ENCODE peak calls at places on chromosomes 13 and 19, in seven cellular contexts. W, I, K, H, V, G and B are unnamed samples.

GRCh38 chr19:45901432-45901903 is 945 bp downstream of the MYPOP start:
- DNase-seq in W (no peak), I (peak; percentile 48), K (peak; percentile 24), H (peak; percentile 36), V (peak; percentile 68), G (peak; percentile 32), B (peak; percentile 54)

GRCh38 chr19:31127132-31127967 is 221.9 kb downstream of the TSHZ3 start:
- DNase-seq in W (peak; percentile 97), I (peak; percentile 24), K (no peak), H (no peak), V (no peak), G (no peak), B (no peak)

GRCh38 chr19:11242864-11243797 is 3.7 kb downstream of the ANGPTL8 start:
- DNase-seq in W (peak; percentile 41), I (peak; percentile 92), K (peak; percentile 97), H (peak; percentile 94), V (peak; percentile 93), G (peak; percentile 90), B (peak; percentile 97)

GRCh38 chr13:70769771-70770326 is 661.6 kb upstream of the KLHL1 start:
- DNase-seq in W (no peak), I (no peak), K (no peak), H (no peak), V (no peak), G (no peak), B (no peak)

GRCh38 chr13:107866007-107866665 is 349.2 kb downstream of the LIG4 start:
- DNase-seq in W (peak; percentile 32), I (no peak), K (no peak), H (no peak), V (no peak), G (no peak), B (peak; percentile 77)

GRCh38 chr13:58087566-58087965 is 456.0 kb downstream of the PCDH17 start:
- DNase-seq in W (no peak), I (no peak), K (no peak), H (no peak), V (no peak), G (no peak), B (no peak)

GRCh38 chr13:37685206-37685605 is 86.6 kb upstream of the POSTN start:
- DNase-seq in W (peak; percentile 50), I (no peak), K (no peak), H (no peak), V (no peak), G (no peak), B (no peak)

GRCh38 chr19:53906211-53907192 is 2.6 kb upstream of the CACNG7 start:
- DNase-seq in W (no peak), I (peak; percentile 36), K (peak; percentile 24), H (peak; percentile 50), V (no peak), G (peak; percentile 15), B (peak; percentile 59)

GRCh38 chr13:111213964-111214726 is 99.0 kb downstream of the ARHGEF7 start:
- DNase-seq in W (no peak), I (no peak), K (peak; percentile 40), H (no peak), V (no peak), G (no peak), B (no peak)

GRCh38 chr19:46728208-46728607 is 11.3 kb upstream of the PRKD2 start:
- DNase-seq in W (no peak), I (no peak), K (no peak), H (peak; percentile 80), V (no peak), G (no peak), B (no peak)

GRCh38 chr13:20383058-20383457 is 142.6 kb downstream of the CRYL1 start:
- DNase-seq in W (no peak), I (no peak), K (no peak), H (no peak), V (no peak), G (no peak), B (no peak)

GRCh38 chr13:108425056-108425455 is 155.5 kb downstream of the TNFSF13B start:
- DNase-seq in W (peak; percentile 25), I (no peak), K (no peak), H (no peak), V (no peak), G (no peak), B (no peak)

GRCh38 chr13:84658881-84659661 is 776.8 kb upstream of the SLITRK1 start:
- DNase-seq in W (peak; percentile 54), I (no peak), K (no peak), H (no peak), V (no peak), G (no peak), B (no peak)

GRCh38 chr13:27954406-27954851 is 14.7 kb downstream of the CDX2 start:
- DNase-seq in W (no peak), I (peak; percentile 53), K (no peak), H (no peak), V (no peak), G (peak; percentile 47), B (no peak)

GRCh38 chr19:43936219-43936618 is 1.1 kb upstream of the ZNF45 start:
- DNase-seq in W (no peak), I (no peak), K (no peak), H (no peak), V (no peak), G (no peak), B (no peak)

GRCh38 chr13:25217023-25217909 is 45.2 kb upstream of the AMER2 start:
- DNase-seq in W (peak; percentile 51), I (no peak), K (no peak), H (no peak), V (no peak), G (no peak), B (no peak)

GRCh38 chr19:2424686-2425621 is 2.4 kb downstream of the TIMM13 start:
- DNase-seq in W (peak; percentile 59), I (no peak), K (no peak), H (no peak), V (no peak), G (peak; percentile 62), B (peak; percentile 94)

GRCh38 chr19:3796358-3796757 is 10.2 kb upstream of the MATK start:
- DNase-seq in W (no peak), I (no peak), K (no peak), H (no peak), V (no peak), G (no peak), B (no peak)

GRCh38 chr19:35274323-35274722 is 5.6 kb downstream of the USF2 start:
- DNase-seq in W (no peak), I (no peak), K (no peak), H (no peak), V (no peak), G (no peak), B (no peak)

GRCh38 chr13:51397262-51397933 is 55.4 kb downstream of the INTS6 start:
- DNase-seq in W (peak; percentile 77), I (peak; percentile 10), K (peak; percentile 38), H (no peak), V (peak; percentile 62), G (no peak), B (no peak)

GRCh38 chr19:19062454-19063182 is 1.2 kb upstream of the SLC25A42 start:
- DNase-seq in W (peak; percentile 41), I (no peak), K (no peak), H (no peak), V (no peak), G (no peak), B (peak; percentile 40)

GRCh38 chr19:46220038-46220615 is 9.4 kb upstream of the IGFL1 start:
- DNase-seq in W (no peak), I (no peak), K (no peak), H (no peak), V (no peak), G (no peak), B (no peak)

GRCh38 chr13:47455581-47455980 is 545.5 kb downstream of the SUCLA2 start:
- DNase-seq in W (no peak), I (no peak), K (no peak), H (no peak), V (no peak), G (no peak), B (peak; percentile 14)
- TF ChIP-seq CTCF in W (no peak), I (no peak), K (no peak), H (no peak), V (no peak), G (no peak), B (peak; percentile 30)

DNA sequence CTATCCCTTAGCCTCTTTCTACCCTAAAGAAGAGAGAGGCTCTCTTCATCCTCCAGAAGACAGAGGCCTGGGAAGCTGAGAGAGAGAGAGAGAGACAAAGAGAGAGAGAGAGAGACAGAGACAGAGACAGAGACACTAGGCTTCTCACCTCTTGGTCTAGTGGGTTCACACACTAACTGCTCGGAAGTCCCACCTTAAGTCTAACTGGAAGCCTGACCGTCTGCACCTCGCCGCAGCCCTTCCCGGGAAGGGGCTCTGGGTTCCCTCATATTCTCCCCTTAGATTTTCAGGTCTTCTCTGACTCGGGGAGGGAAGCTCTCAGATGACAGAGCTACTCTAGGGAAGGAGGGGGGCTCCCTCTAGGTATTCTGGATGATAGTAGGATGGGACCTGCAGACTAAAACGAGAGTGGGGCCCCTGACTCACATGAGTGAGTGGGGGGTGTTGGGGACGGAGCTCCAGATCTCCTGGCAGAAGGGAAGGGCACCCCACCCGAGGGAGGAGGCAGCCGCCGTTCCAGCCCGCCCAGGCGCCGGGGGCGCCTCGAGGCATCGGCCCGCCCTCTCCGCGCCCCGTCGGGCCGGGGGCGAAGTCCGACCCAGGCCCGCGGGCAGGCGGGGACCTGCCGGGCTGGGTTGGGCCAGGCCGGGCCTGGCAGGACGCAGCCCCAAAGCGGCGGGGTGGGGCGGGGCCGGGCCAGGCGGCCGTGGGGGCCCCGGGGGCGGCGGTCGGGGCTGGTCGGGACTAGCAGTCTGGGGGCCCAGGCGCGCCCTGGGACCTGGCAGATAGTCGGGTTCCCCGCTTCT is 2.0 kb upstream of the JUNB start:
- DNase-seq in W (no peak), I (no peak), K (no peak), H (no peak), V (no peak), G (peak; percentile 54), B (peak; percentile 47)
- H3K4me1 ChIP-seq in W (peaks cover 47% of the 10 kb centered on the region), I (peaks cover 64% of the 10 kb centered on the region), K (peaks cover 65% of the 10 kb centered on the region), H (peaks cover 64% of the 10 kb centered on the region), V (no peaks in the 10 kb centered on the region), G (peaks cover 42% of the 10 kb centered on the region), B (peaks cover 37% of the 10 kb centered on the region)

DNA sequence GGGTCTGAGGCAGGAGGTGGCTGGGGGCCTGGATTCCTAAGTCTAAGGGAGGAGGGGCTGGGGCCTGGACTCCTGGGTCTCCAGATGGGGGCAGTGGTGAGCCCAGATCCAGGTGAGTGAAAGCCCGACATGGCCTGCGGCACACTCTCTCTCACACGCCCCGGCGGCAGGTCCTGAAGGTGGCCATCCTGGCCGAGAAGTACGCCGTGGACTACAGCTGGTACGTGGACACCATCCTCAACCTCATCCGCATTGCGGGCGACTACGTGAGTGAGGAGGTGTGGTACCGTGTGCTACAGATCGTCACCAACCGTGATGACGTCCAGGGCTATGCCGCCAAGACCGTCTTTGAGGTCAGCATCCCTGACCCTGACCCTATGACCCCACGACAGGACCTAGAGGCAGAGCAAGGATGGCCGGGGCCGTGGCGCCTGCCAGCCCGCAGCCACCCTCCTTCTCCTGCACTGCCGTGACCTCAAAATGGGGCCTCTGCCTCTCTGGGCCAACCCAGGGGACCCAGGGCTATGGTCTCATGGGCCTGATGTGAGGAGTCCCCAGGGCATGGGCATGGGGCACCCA is 13.2 kb downstream of the FUZ start:
- DNase-seq in W (no peak), I (no peak), K (no peak), H (no peak), V (no peak), G (no peak), B (no peak)
- TF ChIP-seq CTCF in W (no peak), I (no peak), K (no peak), H (no peak), V (no peak), G (no peak), B (peak; percentile 31)

DNA sequence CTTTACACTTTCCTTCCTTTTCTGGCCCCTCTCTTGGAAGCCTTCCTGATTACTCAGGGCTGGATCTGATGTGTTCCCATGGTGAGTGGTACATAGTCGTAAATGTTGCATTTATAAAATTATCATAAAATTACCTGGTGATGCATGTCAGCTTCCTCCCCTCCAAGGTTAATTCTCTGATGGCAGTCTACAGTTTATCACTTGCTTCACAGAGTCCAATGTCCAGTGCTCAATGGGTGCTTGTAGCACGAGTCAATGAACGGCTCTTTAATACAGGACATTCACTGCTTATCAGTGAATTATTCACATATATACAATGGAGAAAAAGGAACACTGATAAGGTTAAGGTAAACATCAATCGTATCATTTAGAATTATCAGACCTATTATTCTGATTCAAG is 27.0 kb upstream of the OXGR1 start:
- DNase-seq in W (no peak), I (no peak), K (no peak), H (no peak), V (no peak), G (no peak), B (no peak)
- H3K4me1 ChIP-seq in W (no peaks in the 10 kb centered on the region), I (no peaks in the 10 kb centered on the region), K (peaks cover 10% of the 10 kb centered on the region), H (peaks cover 4% of the 10 kb centered on the region), V (no peaks in the 10 kb centered on the region), G (no peaks in the 10 kb centered on the region), B (no peaks in the 10 kb centered on the region)